ENCODE peak calls at places on chromosomes 4 and X, in seven cellular contexts. A is CD8-positive, alpha-beta memory T cell; Q is ovary; E is tibial nerve; W is AG04450; L is MG63; K is psoas muscle. H is an unnamed sample. For H3K27me3, the result is how much of the 10 kb centered on the place peaks cover.

GRCh38 chrX:14064632-14065432 is 35.1 kb upstream of the GEMIN8 start:
- DNase-seq in W (no peak), Q (no peak), K (no peak), A (no peak), E (no peak), L (no peak), H (no peak)

GRCh38 chr4:73417973-73418372 is 13.9 kb downstream of the ALB start:
- DNase-seq in A (no peak), L (no peak), K (no peak), Q (no peak), W (no peak), E (no peak), H (no peak)

GRCh38 chr4:5066101-5066500 is 14.8 kb downstream of the STK32B start:
- DNase-seq in Q (no peak), E (no peak), K (no peak), W (no peak), L (no peak), A (no peak), H (no peak)

GRCh38 chr4:151484396-151485102 is 75.6 kb downstream of the FHIP1A start:
- DNase-seq in K (no peak), Q (no peak), W (peak), L (peak), A (no peak), E (no peak), H (no peak)

GRCh38 chr4:7021930-7022658 is 21.1 kb upstream of the TADA2B start:
- DNase-seq in W (peak), E (no peak), L (no peak), A (no peak), K (peak), Q (no peak), H (no peak)

GRCh38 chrX:108312938-108313337 is 125.3 kb downstream of the COL4A6 start:
- DNase-seq in K (peak), Q (no peak), L (peak), A (no peak), W (no peak), E (no peak), H (no peak)

GRCh38 chr4:58063761-58064160 is 953.6 kb upstream of the IGFBP7 start:
- DNase-seq in Q (no peak), L (no peak), K (no peak), W (no peak), A (no peak), E (no peak), H (no peak)

GRCh38 chr4:112518675-112519074 is 2.7 kb upstream of the NEUROG2 start:
- DNase-seq in L (no peak), Q (no peak), K (no peak), W (no peak), E (no peak), A (no peak), H (no peak)

GRCh38 chr4:8061573-8061972 is 97.0 kb downstream of the ABLIM2 start:
- DNase-seq in K (no peak), L (no peak), W (no peak), Q (no peak), E (no peak), A (no peak), H (no peak)

GRCh38 chrX:110173192-110174175 is 144.4 kb downstream of the AMMECR1 start:
- DNase-seq in A (no peak), Q (no peak), K (no peak), E (no peak), L (no peak), W (no peak), H (no peak)

GRCh38 chr4:10245761-10246160 is 129.2 kb upstream of the WDR1 start:
- DNase-seq in W (no peak), Q (no peak), A (no peak), L (no peak), K (no peak), E (no peak), H (no peak)

GRCh38 chrX:63922221-63922620 is 137.2 kb upstream of the ARHGEF9 start:
- DNase-seq in A (no peak), Q (no peak), E (no peak), L (peak), K (no peak), W (no peak), H (no peak)

GRCh38 chr4:185840201-185840600 is 28.2 kb upstream of the SORBS2 start:
- DNase-seq in E (no peak), K (no peak), A (no peak), Q (no peak), L (no peak), W (no peak), H (no peak)

GRCh38 chr4:73609688-73610087 is 10.5 kb downstream of the RASSF6 start:
- DNase-seq in E (no peak), A (no peak), W (peak), L (peak), Q (no peak), K (no peak), H (no peak)

GRCh38 chrX:72569786-72570185 is 2.9 kb downstream of the HDAC8 start:
- DNase-seq in Q (no peak), W (no peak), A (no peak), K (no peak), L (peak), E (no peak), H (no peak)

GRCh38 chrX:129786210-129786651 is 6.5 kb downstream of the SASH3 start:
- DNase-seq in K (no peak), A (no peak), Q (no peak), E (no peak), W (no peak), L (no peak), H (no peak)

GRCh38 chr4:48970471-48970921 is 15.6 kb upstream of the CWH43 start:
- DNase-seq in W (peak), L (peak), Q (no peak), K (no peak), A (no peak), E (no peak), H (no peak)

GRCh38 chr4:19945979-19946380 is 305.7 kb upstream of the SLIT2 start:
- DNase-seq in K (no peak), E (no peak), Q (no peak), W (peak), A (no peak), L (peak), H (no peak)

GRCh38 chrX:115940348-115940747 is 230.2 kb upstream of the AGTR2 start:
- DNase-seq in L (no peak), E (no peak), W (no peak), A (no peak), Q (no peak), K (no peak), H (no peak)

GRCh38 chrX:126137899-126138298 is 28.2 kb downstream of the DCAF12L2 start:
- DNase-seq in E (no peak), L (no peak), W (no peak), Q (no peak), K (no peak), A (no peak), H (no peak)

GRCh38 chrX:65731684-65732289 is 64.3 kb downstream of the MSN start:
- DNase-seq in L (no peak), A (no peak), Q (no peak), E (no peak), K (no peak), W (no peak), H (no peak)

GRCh38 chrX:102715967-102716366 is 3.7 kb downstream of the GPRASP2 start:
- DNase-seq in Q (no peak), L (no peak), K (no peak), A (no peak), E (no peak), W (no peak), H (no peak)

GRCh38 chr4:152635876-152636275 is 43.9 kb downstream of the TMEM154 start:
- DNase-seq in Q (no peak), E (no peak), W (no peak), K (no peak), A (no peak), L (no peak), H (no peak)

GRCh38 chrX:27583976-27584375 is 6.2 kb upstream of the DCAF8L2 start:
- DNase-seq in E (no peak), Q (no peak), W (no peak), A (no peak), K (no peak), L (no peak), H (no peak)

GRCh38 chrX:100662791-100663190 is 18.8 kb downstream of the SRPX2 start:
- DNase-seq in E (no peak), K (no peak), Q (no peak), W (no peak), A (no peak), L (no peak), H (no peak)

GRCh38 chr4:148405161-148405893 is 36.9 kb downstream of the NR3C2 start:
- DNase-seq in W (no peak), A (no peak), K (no peak), L (no peak), Q (no peak), E (no peak), H (no peak)

GRCh38 chr4:145643295-145643694 is 24.1 kb downstream of the MMAA start:
- DNase-seq in K (no peak), E (no peak), L (no peak), Q (no peak), W (no peak), A (no peak), H (no peak)

GRCh38 chr4:180160195-180160985 is 2082.8 kb upstream of the TENM3 start:
- DNase-seq in W (no peak), L (no peak), K (no peak), Q (no peak), E (no peak), A (no peak), H (no peak)

GRCh38 chr4:163598028-163598427 is 103.5 kb downstream of the TMA16 start:
- DNase-seq in Q (no peak), W (no peak), E (no peak), L (no peak), A (no peak), K (no peak), H (no peak)

GRCh38 chr4:3285558-3286334 is 7.1 kb upstream of the RGS12 start:
- DNase-seq in K (peak), Q (no peak), A (no peak), W (no peak), L (peak), E (no peak), H (peak)

GRCh38 chr4:123546123-123546654 is 149.6 kb downstream of the SPRY1 start:
- DNase-seq in A (no peak), L (no peak), E (no peak), Q (no peak), K (no peak), W (no peak), H (no peak)

DNA sequence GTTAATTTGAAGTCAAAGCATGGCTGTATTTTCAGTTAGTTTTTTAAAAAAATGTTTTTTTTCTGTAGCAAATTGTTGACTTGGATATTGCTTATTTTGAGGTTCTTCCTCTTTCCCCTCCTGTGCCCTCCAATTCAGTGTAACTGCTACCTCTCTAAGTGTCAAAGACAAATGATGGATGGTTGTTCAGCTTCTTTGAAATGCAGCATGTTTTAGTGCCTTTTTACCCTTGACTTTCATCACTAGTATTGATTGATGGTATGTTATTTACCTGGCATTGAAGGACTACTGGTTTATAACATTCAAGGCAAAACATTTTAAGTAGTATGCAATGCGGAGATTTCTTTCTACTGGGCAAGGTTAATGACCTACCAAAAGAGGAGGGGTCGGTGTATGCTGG is 281.0 kb upstream of the FAT1 start:
- DNase-seq in K (no peak), A (no peak), E (no peak), L (no peak), W (no peak), Q (no peak), H (no peak)
- H3K27me3 ChIP-seq in K (under half), A (under half), E (under half), L (under half), W (under half), Q (under half), H (under half)

DNA sequence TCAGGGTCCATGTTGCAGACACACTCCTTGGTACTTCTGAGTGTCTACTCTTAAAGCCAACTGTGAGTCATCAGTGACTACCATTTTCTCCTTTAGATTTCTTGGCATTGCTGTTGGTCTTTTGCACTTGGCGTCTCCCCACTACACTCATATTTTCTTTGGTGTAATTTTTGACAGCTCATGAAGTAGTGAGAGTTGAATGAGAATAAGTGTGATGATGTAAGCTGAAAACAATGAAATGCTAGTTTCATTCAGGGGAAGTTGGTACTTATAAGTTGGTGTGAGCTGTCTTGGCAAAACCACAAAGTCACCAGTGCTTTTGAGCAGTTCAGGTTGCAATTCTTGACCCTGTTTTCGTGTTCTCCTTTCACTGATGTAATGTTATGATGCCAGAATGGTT is 142.9 kb upstream of the ARX start:
- DNase-seq in K (no peak), E (no peak), L (peak), A (no peak), Q (no peak), W (no peak), H (no peak)
- H3K4me3 ChIP-seq in K (no peak), E (no peak), L (no peak), A (no peak), Q (no peak), W (no peak), H (no peak)

GRCh38 chr4:41795796-41796195 is 47.3 kb upstream of the PHOX2B start:
- DNase-seq in A (no peak), K (no peak), E (no peak), Q (no peak), L (no peak), W (no peak), H (no peak)

GRCh38 chr4:41797260-41797659 is 48.7 kb upstream of the PHOX2B start:
- DNase-seq in A (no peak), E (no peak), K (no peak), L (no peak), W (no peak), Q (no peak), H (no peak)

GRCh38 chr4:41802590-41802989 is 54.1 kb upstream of the PHOX2B start:
- DNase-seq in W (no peak), Q (no peak), L (no peak), K (no peak), A (no peak), E (no peak), H (no peak)

GRCh38 chr4:41796545-41797210 is 48.2 kb upstream of the PHOX2B start:
- DNase-seq in K (no peak), L (no peak), A (no peak), W (no peak), E (no peak), Q (no peak), H (no peak)

GRCh38 chr4:41799126-41799525 is 50.6 kb upstream of the PHOX2B start:
- DNase-seq in L (no peak), A (no peak), K (no peak), W (no peak), Q (no peak), E (no peak), H (no peak)
- H3K27me3 ChIP-seq in L (under half), A (under half), K (under half), W (under half), Q (under half), E (under half), H (under half)

GRCh38 chr4:67587156-67587555 is 28.6 kb downstream of the STAP1 start:
- DNase-seq in E (no peak), K (no peak), Q (no peak), L (no peak), A (no peak), W (no peak), H (no peak)
- H3K4me3 ChIP-seq in E (no peak), K (no peak), Q (no peak), L (no peak), A (no peak), W (no peak), H (no peak)

GRCh38 chrX:132875705-132876508 is 82.5 kb downstream of the HS6ST2 start:
- DNase-seq in K (no peak), E (no peak), W (no peak), Q (no peak), A (no peak), L (no peak), H (no peak)

GRCh38 chrX:132876509-132876837 is 82.0 kb downstream of the HS6ST2 start:
- DNase-seq in L (peak), W (no peak), K (no peak), E (no peak), Q (no peak), A (no peak), H (no peak)

GRCh38 chrX:132877954-132878536 is 80.4 kb downstream of the HS6ST2 start:
- DNase-seq in L (no peak), Q (no peak), E (no peak), A (no peak), W (no peak), K (no peak), H (no peak)

DNA sequence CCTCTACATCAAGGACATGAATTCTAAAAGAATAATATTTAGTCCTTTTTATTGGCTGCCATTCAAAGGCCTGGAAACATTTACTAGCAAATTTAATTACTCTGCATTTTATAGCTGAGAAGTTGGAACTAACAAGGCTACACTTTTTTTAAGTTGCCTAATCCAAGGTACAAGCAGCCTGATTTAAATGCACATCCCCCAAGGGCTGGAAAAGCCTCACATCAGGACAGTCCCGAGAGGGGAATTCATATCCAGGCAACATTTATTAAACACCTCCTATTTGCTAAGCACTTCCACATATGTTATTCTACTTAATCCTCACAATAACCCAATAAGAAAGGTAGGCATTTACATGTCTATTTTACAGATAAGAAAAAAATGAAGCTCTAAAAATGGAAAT is 81.5 kb downstream of the HS6ST2 start:
- DNase-seq in K (no peak), E (no peak), W (no peak), A (no peak), Q (no peak), L (no peak), H (no peak)
- H3K27me3 ChIP-seq in K (under half), E (under half), W (under half), A (under half), Q (under half), L (under half), H (under half)

DNA sequence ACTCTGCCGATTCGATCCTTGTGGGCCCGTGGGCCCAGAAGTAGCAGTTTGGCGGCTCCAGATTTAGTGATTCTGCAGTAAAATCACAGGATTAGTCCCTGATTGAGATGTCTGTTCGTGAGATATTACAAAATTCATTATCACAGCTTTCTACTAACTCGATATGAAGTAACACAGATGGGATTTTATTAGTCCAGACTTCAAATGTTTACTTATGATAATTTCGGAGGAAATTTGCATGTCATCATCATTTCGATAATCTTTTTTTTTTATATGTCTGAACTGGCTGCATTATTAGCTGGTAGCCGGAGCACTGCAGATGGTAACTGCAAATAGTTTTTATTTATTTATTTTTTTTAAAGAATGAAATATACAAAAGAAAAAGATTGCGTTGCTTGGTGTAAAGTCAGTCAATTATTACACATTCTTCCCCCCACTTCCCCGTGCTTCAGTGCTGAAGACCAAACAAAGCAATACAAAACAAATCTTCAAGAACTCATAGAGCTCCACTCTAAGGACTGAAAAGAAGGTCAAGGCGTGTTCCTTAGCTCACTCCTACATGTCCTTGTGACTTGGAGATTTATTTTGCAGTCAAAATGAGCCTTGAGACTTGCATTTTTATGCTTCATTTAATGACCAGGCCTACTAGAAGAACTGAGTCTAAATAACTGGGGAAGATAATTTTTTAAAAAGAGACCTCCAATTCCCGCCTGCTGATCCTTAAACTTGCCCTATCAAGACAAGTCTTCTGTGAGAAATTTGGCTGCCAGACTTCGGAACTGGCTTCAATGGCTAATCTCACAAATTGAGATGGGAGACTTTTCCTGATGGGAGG is 11.7 kb upstream of the PITX2 start:
- DNase-seq in K (no peak), E (no peak), L (no peak), W (no peak), A (no peak), Q (no peak), H (no peak)
- H3K4me3 ChIP-seq in K (peak), E (no peak), L (no peak), W (no peak), A (no peak), Q (no peak), H (no peak)

GRCh38 chrX:137998619-137999018 is 432.7 kb downstream of the ZIC3 start:
- DNase-seq in Q (no peak), K (no peak), E (no peak), W (no peak), L (no peak), A (no peak), H (no peak)
- H3K27me3 ChIP-seq in Q (under half), K (under half), E (under half), W (under half), L (under half), A (under half), H (under half)

H was measured in dorsolateral prefrontal cortex.